ENCODE peak calls at places on chromosomes 11 and 22, in nine cellular contexts. B, T, E, Z, Q, P, N, L and I are unnamed samples.

GRCh38 chr11:61904539-61905048 is 12.8 kb downstream of the RAB3IL1 start:
- DNase-seq in N (no peak), T (no peak), Q (peak), P (no peak), Z (peak), E (no peak), B (no peak), L (no peak), I (no peak)

GRCh38 chr22:37556750-37557149 is 3.5 kb upstream of the CDC42EP1 start:
- DNase-seq in N (no peak), Z (no peak), P (no peak), Q (no peak), E (no peak), T (no peak), B (peak), L (no peak), I (no peak)

GRCh38 chr11:92211576-92212167 is 12.9 kb upstream of the FAT3 start:
- DNase-seq in Q (peak), N (peak), P (no peak), B (peak), T (no peak), Z (peak), E (no peak), L (peak), I (peak)

GRCh38 chr11:1765871-1766718 is 2.4 kb upstream of the CTSD start:
- DNase-seq in N (no peak), Q (no peak), E (no peak), P (no peak), T (no peak), L (no peak), Z (no peak), B (no peak), I (no peak)

GRCh38 chr22:25027959-25028840 is 75.7 kb downstream of the KIAA1671 start:
- DNase-seq in Q (peak), T (no peak), P (peak), N (no peak), E (no peak), B (peak), L (no peak), Z (peak), I (no peak)

GRCh38 chr22:30671071-30671470 is 3.4 kb upstream of the DUSP18 start:
- DNase-seq in Z (no peak), T (no peak), E (no peak), L (no peak), B (no peak), N (no peak), Q (no peak), P (no peak), I (no peak)

GRCh38 chr11:130209128-130209932 is 49.7 kb downstream of the ST14 start:
- DNase-seq in E (no peak), Q (peak), N (no peak), Z (no peak), T (no peak), B (no peak), L (no peak), P (peak), I (no peak)

GRCh38 chr11:77779935-77780334 is 40.6 kb downstream of the RSF1 start:
- DNase-seq in T (no peak), N (peak), Q (peak), L (no peak), Z (peak), B (peak), E (no peak), P (no peak), I (peak)

GRCh38 chr11:1988667-1989317 is 8.8 kb downstream of the H19 start:
- DNase-seq in Q (no peak), B (no peak), T (no peak), N (no peak), E (no peak), L (peak), P (no peak), Z (peak), I (no peak)

GRCh38 chr11:57306156-57306876 is 18.4 kb downstream of the TNKS1BP1 start:
- DNase-seq in Q (no peak), L (no peak), P (no peak), E (no peak), B (peak), N (peak), Z (no peak), T (no peak), I (no peak)

GRCh38 chr11:113764522-113764921 is 9.0 kb downstream of the ZW10 start:
- DNase-seq in T (no peak), B (no peak), N (no peak), Q (no peak), P (no peak), Z (no peak), L (no peak), E (no peak), I (no peak)

GRCh38 chr11:129785383-129786111 is 30.1 kb upstream of the TMEM45B start:
- DNase-seq in Z (no peak), B (peak), P (no peak), E (no peak), L (no peak), T (peak), Q (peak), N (peak), I (no peak)

GRCh38 chr11:3605279-3605662 is 36.5 kb downstream of the ART5 start:
- DNase-seq in T (no peak), E (no peak), Z (no peak), P (no peak), B (no peak), L (no peak), Q (no peak), N (no peak), I (no peak)

GRCh38 chr22:36010913-36011312 is 17.7 kb downstream of the RBFOX2 start:
- DNase-seq in P (no peak), N (peak), E (no peak), T (no peak), Z (no peak), Q (peak), B (peak), L (no peak), I (peak)

GRCh38 chr11:64290352-64290751 is 750 bp upstream of the KCNK4 start:
- DNase-seq in B (no peak), Z (no peak), Q (no peak), L (no peak), P (no peak), E (no peak), N (no peak), T (no peak), I (no peak)

DNA sequence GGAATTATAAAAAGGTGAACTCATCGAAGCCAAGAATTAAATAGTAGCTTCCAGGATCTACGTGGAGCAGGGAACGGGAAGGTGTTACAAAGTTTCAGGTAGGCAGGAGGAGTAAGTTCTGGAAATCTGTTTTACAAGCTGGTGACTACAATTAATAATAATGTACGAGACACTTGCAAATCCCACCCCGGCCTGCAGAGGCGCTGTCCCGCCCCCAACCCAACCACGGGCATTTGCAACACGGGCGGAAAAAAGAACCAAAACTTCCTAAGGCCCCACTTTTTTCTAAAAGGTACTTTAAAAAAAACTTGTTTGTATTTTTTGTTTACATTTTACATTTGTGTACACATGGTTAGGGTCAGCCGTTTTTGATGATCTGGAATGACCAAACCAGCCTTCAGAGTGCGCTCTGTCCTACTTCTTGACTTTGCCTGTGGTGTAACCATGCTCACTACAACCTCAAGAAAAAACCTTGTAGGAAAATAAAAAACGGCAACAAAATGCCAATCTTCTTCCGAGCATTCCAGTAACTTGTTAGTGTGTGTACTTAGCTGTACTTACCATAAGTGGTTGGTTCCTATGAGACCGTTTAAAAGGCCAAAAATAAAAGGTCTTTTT is 449.6 kb upstream of the B3GAT1 start:
- DNase-seq in L (no peak), Z (no peak), B (no peak), Q (no peak), T (no peak), E (no peak), P (no peak), N (no peak), I (no peak)
- TF ChIP-seq CTCF in L (peak), Z (no peak), B (no peak), Q (no peak), T (peak), E (peak), P (no peak), N (no peak), I (peak)

DNA sequence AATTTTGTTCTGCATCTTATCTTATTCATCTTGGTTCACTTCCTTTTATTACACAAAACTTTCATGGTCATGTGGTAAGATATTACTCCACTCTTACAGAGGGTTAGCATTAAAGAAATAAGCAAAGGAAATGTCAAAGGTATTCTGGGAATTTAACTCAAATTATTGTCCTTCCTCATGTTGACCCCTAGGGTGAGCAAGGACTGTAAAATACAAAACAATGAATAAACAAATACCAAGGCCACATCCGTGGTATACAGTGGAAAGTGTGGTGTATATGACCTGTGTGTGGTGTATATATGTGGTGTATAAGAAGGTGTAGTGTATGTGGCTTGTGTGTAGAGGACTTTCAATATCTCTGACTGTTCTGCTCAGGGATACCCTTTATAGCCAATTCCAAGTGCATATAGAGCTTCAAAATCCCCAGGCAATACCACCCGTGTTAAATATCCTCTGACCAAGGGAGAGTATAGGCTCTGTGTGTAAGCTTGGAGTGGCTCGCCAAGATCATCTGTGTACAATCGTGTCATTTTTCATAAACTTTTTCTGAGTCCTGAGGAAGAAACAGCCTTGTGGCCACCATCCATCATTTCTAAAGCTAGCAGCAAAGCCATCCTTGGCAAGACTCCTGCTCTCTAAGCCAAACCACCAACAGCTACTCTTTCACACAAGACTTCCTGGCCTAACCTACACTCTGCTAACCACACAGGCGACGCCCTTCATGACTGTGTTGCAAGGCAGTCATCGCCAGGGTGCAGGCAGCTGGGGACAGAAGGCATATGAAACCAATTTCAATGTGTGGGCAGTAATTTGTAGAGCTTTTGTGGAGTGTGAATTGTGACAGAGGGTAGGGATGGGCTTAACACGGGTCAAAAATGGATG is 548.0 kb downstream of the ETS1 start:
- DNase-seq in E (no peak), B (peak), Q (peak), N (peak), Z (no peak), L (peak), T (no peak), P (peak), I (peak)
- TF ChIP-seq CTCF in E (no peak), B (peak), Q (no peak), N (peak), Z (no peak), L (no peak), T (peak), P (no peak), I (peak)

GRCh38 chr11:15233386-15233785 is 118.7 kb downstream of the INSC start:
- DNase-seq in E (no peak), N (no peak), T (no peak), P (no peak), Z (no peak), B (no peak), L (no peak), Q (no peak), I (no peak)
- TF ChIP-seq CTCF in E (no peak), N (no peak), T (no peak), P (no peak), Z (no peak), B (no peak), L (no peak), Q (no peak), I (no peak)

DNA sequence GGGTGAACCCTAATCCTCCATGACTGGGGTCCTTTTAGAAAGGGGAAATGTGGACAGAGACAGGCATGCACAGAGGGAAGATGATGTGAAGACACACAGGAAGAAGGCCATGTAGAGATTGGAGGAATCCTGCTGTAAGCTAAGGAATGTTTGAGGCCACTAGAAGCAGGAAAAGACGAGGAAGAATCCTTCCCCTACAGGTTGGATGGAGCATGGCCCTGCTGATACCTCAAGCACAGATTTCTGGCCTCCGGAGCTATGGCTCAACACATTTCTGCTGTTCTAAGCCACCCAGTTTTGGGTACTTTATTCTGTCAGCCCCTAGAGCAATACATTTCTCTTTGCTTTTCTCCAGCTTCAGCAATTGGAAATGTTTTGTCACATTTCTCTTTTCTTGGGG is 487.0 kb downstream of the MIAT start:
- DNase-seq in B (no peak), Q (no peak), T (no peak), N (no peak), Z (no peak), P (no peak), L (no peak), E (no peak), I (no peak)
- TF ChIP-seq CTCF in B (no peak), Q (no peak), T (no peak), N (no peak), Z (no peak), P (no peak), L (no peak), E (no peak), I (peak)